ENCODE peak calls at places on chromosomes 6 and 20, in six cellular contexts. One of them, this sample, is unnamed. For H3K4me1, the result is how much of the 10 kb centered on the place peaks cover.

GRCh38 chr20:24364464-24364863 is 105.0 kb upstream of the SYNDIG1 start:
- DNase-seq in iPS DF 6.9: no peak
- DNase-seq in heart left ventricle: no peak
- DNase-seq in upper lobe of left lung: no peak
- DNase-seq in cardiac muscle cell: no peak
- DNase-seq in CD8-positive, alpha-beta T cell: no peak
- DNase-seq in this sample: no peak

GRCh38 chr6:116779569-116780164 is 14.1 kb upstream of the FAM162B start:
- DNase-seq in iPS DF 6.9: no peak
- DNase-seq in heart left ventricle: no peak
- DNase-seq in cardiac muscle cell: peak
- DNase-seq in CD8-positive, alpha-beta T cell: no peak
- DNase-seq in upper lobe of left lung: no peak
- DNase-seq in this sample: no peak

GRCh38 chr6:125812394-125813231 is 21.9 kb downstream of the NCOA7 start:
- DNase-seq in upper lobe of left lung: no peak
- DNase-seq in heart left ventricle: no peak
- DNase-seq in cardiac muscle cell: no peak
- DNase-seq in CD8-positive, alpha-beta T cell: no peak
- DNase-seq in iPS DF 6.9: no peak
- DNase-seq in this sample: no peak

GRCh38 chr6:24430086-24430485 is 27.4 kb downstream of the MRS2 start:
- DNase-seq in iPS DF 6.9: no peak
- DNase-seq in heart left ventricle: no peak
- DNase-seq in cardiac muscle cell: no peak
- DNase-seq in upper lobe of left lung: no peak
- DNase-seq in CD8-positive, alpha-beta T cell: no peak
- DNase-seq in this sample: no peak

GRCh38 chr20:45938727-45939438 is 4.4 kb downstream of the PCIF1 start:
- DNase-seq in upper lobe of left lung: no peak
- DNase-seq in iPS DF 6.9: peak
- DNase-seq in heart left ventricle: no peak
- DNase-seq in cardiac muscle cell: no peak
- DNase-seq in CD8-positive, alpha-beta T cell: no peak
- DNase-seq in this sample: no peak

GRCh38 chr20:32210206-32210605 is 2.5 kb downstream of the POFUT1 start:
- DNase-seq in heart left ventricle: no peak
- DNase-seq in iPS DF 6.9: no peak
- DNase-seq in upper lobe of left lung: no peak
- DNase-seq in cardiac muscle cell: no peak
- DNase-seq in CD8-positive, alpha-beta T cell: no peak
- DNase-seq in this sample: no peak

GRCh38 chr20:32396656-32397160 is 38.6 kb downstream of the ASXL1 start:
- DNase-seq in iPS DF 6.9: no peak
- DNase-seq in CD8-positive, alpha-beta T cell: no peak
- DNase-seq in cardiac muscle cell: no peak
- DNase-seq in heart left ventricle: no peak
- DNase-seq in upper lobe of left lung: no peak
- DNase-seq in this sample: no peak

GRCh38 chr6:113873043-113873667 is 16.0 kb downstream of the MARCKS start:
- DNase-seq in iPS DF 6.9: no peak
- DNase-seq in heart left ventricle: peak
- DNase-seq in CD8-positive, alpha-beta T cell: no peak
- DNase-seq in cardiac muscle cell: no peak
- DNase-seq in upper lobe of left lung: no peak
- DNase-seq in this sample: peak

GRCh38 chr20:46651091-46651962 is at the start of gene SLC13A3:
- DNase-seq in iPS DF 6.9: no peak
- DNase-seq in heart left ventricle: no peak
- DNase-seq in CD8-positive, alpha-beta T cell: no peak
- DNase-seq in upper lobe of left lung: peak
- DNase-seq in cardiac muscle cell: peak
- DNase-seq in this sample: no peak

GRCh38 chr6:135305684-135306083 is 124.6 kb downstream of the MYB start:
- DNase-seq in iPS DF 6.9: no peak
- DNase-seq in upper lobe of left lung: no peak
- DNase-seq in heart left ventricle: no peak
- DNase-seq in CD8-positive, alpha-beta T cell: no peak
- DNase-seq in cardiac muscle cell: no peak
- DNase-seq in this sample: no peak

GRCh38 chr6:144644776-144645175 is 359.6 kb downstream of the UTRN start:
- DNase-seq in cardiac muscle cell: no peak
- DNase-seq in CD8-positive, alpha-beta T cell: no peak
- DNase-seq in heart left ventricle: no peak
- DNase-seq in iPS DF 6.9: no peak
- DNase-seq in upper lobe of left lung: no peak
- DNase-seq in this sample: no peak

GRCh38 chr6:9761220-9761619 is 653.7 kb downstream of the TFAP2A start:
- DNase-seq in CD8-positive, alpha-beta T cell: no peak
- DNase-seq in cardiac muscle cell: no peak
- DNase-seq in heart left ventricle: no peak
- DNase-seq in iPS DF 6.9: no peak
- DNase-seq in upper lobe of left lung: no peak
- DNase-seq in this sample: no peak

GRCh38 chr20:61170521-61170920 is 81.5 kb upstream of the CDH4 start:
- DNase-seq in iPS DF 6.9: no peak
- DNase-seq in heart left ventricle: no peak
- DNase-seq in upper lobe of left lung: no peak
- DNase-seq in cardiac muscle cell: no peak
- DNase-seq in CD8-positive, alpha-beta T cell: no peak
- DNase-seq in this sample: no peak

GRCh38 chr6:156450421-156450820 is 326.8 kb upstream of the ARID1B start:
- DNase-seq in iPS DF 6.9: no peak
- DNase-seq in CD8-positive, alpha-beta T cell: no peak
- DNase-seq in upper lobe of left lung: no peak
- DNase-seq in cardiac muscle cell: no peak
- DNase-seq in heart left ventricle: no peak
- DNase-seq in this sample: no peak

GRCh38 chr20:38751360-38751976 is 3.2 kb downstream of the ACTR5 start:
- DNase-seq in heart left ventricle: no peak
- DNase-seq in upper lobe of left lung: no peak
- DNase-seq in iPS DF 6.9: no peak
- DNase-seq in CD8-positive, alpha-beta T cell: no peak
- DNase-seq in cardiac muscle cell: no peak
- DNase-seq in this sample: peak

GRCh38 chr20:58987790-58988564 is 6.9 kb downstream of the NELFCD start:
- DNase-seq in heart left ventricle: peak
- DNase-seq in CD8-positive, alpha-beta T cell: no peak
- DNase-seq in iPS DF 6.9: no peak
- DNase-seq in cardiac muscle cell: no peak
- DNase-seq in upper lobe of left lung: no peak
- DNase-seq in this sample: no peak

GRCh38 chr6:166939276-166939816 is 17.0 kb downstream of the RNASET2 start:
- DNase-seq in cardiac muscle cell: no peak
- DNase-seq in upper lobe of left lung: no peak
- DNase-seq in heart left ventricle: no peak
- DNase-seq in iPS DF 6.9: no peak
- DNase-seq in CD8-positive, alpha-beta T cell: no peak
- DNase-seq in this sample: no peak

GRCh38 chr20:50762435-50763201 is 31.2 kb downstream of the PARD6B start:
- DNase-seq in CD8-positive, alpha-beta T cell: no peak
- DNase-seq in cardiac muscle cell: no peak
- DNase-seq in heart left ventricle: peak
- DNase-seq in iPS DF 6.9: no peak
- DNase-seq in upper lobe of left lung: no peak
- DNase-seq in this sample: no peak

GRCh38 chr6:39824030-39824926 is 32.1 kb downstream of the DAAM2 start:
- DNase-seq in upper lobe of left lung: no peak
- DNase-seq in heart left ventricle: peak
- DNase-seq in cardiac muscle cell: no peak
- DNase-seq in iPS DF 6.9: no peak
- DNase-seq in CD8-positive, alpha-beta T cell: no peak
- DNase-seq in this sample: no peak

GRCh38 chr20:34100578-34100977 is 11.5 kb downstream of the EIF2S2 start:
- DNase-seq in CD8-positive, alpha-beta T cell: no peak
- DNase-seq in cardiac muscle cell: no peak
- DNase-seq in iPS DF 6.9: no peak
- DNase-seq in upper lobe of left lung: no peak
- DNase-seq in heart left ventricle: no peak
- DNase-seq in this sample: no peak

GRCh38 chr6:137297887-137298286 is 78.7 kb upstream of the IFNGR1 start:
- DNase-seq in upper lobe of left lung: no peak
- DNase-seq in heart left ventricle: no peak
- DNase-seq in cardiac muscle cell: peak
- DNase-seq in CD8-positive, alpha-beta T cell: no peak
- DNase-seq in iPS DF 6.9: peak
- DNase-seq in this sample: no peak

GRCh38 chr6:146892613-146893401 is 294.0 kb downstream of the ADGB start:
- DNase-seq in upper lobe of left lung: no peak
- DNase-seq in iPS DF 6.9: no peak
- DNase-seq in CD8-positive, alpha-beta T cell: no peak
- DNase-seq in cardiac muscle cell: no peak
- DNase-seq in heart left ventricle: no peak
- DNase-seq in this sample: no peak

GRCh38 chr6:15662246-15663056 is at the start of gene DTNBP1:
- DNase-seq in CD8-positive, alpha-beta T cell: peak
- DNase-seq in cardiac muscle cell: peak
- DNase-seq in iPS DF 6.9: no peak
- DNase-seq in upper lobe of left lung: peak
- DNase-seq in heart left ventricle: peak
- DNase-seq in this sample: peak

GRCh38 chr20:22581437-22582385 is 2.7 kb downstream of the FOXA2 start:
- DNase-seq in CD8-positive, alpha-beta T cell: no peak
- DNase-seq in cardiac muscle cell: no peak
- DNase-seq in upper lobe of left lung: peak
- DNase-seq in iPS DF 6.9: no peak
- DNase-seq in heart left ventricle: no peak
- DNase-seq in this sample: no peak

DNA sequence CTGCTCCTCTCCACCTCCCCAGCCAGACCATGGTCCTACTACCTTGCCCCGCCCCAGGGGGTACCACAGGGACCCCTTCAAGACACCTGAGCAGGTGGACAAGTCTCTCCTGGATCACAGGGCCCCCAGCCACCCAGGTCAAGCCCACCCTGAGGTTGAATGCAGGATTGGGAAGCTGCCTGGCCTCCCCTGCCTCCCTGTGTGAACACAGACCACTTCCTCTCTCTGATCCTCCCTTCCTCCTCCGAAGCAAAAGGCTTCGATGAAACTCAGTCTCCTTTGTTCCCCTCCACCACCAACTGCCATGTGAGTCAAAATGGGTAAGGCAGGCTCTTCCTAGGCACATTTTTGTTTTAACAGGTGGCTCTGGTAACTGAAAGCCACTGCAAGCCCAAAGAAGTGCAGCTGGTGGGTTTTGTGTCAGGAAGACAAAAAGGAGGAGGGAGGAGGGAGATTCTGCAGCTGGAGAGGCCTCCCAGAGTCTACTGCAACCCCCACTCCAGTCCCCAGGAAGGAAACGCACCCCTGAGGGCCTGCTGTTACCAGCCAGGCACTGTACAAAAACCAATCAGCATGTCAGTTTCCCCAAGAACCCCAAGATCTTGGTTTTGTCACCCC is 5.4 kb downstream of the ADA start:
- DNase-seq in iPS DF 6.9: no peak
- DNase-seq in cardiac muscle cell: no peak
- DNase-seq in upper lobe of left lung: no peak
- DNase-seq in CD8-positive, alpha-beta T cell: no peak
- DNase-seq in heart left ventricle: no peak
- DNase-seq in this sample: no peak
- H3K4me1 ChIP-seq in iPS DF 6.9: under half
- H3K4me1 ChIP-seq in cardiac muscle cell: under half
- H3K4me1 ChIP-seq in upper lobe of left lung: half or more
- H3K4me1 ChIP-seq in CD8-positive, alpha-beta T cell: half or more
- H3K4me1 ChIP-seq in heart left ventricle: half or more
- H3K4me1 ChIP-seq in this sample: under half

GRCh38 chr6:89085409-89086012 is 5.0 kb downstream of the PNRC1 start:
- DNase-seq in CD8-positive, alpha-beta T cell: no peak
- DNase-seq in iPS DF 6.9: no peak
- DNase-seq in cardiac muscle cell: no peak
- DNase-seq in heart left ventricle: no peak
- DNase-seq in upper lobe of left lung: no peak
- DNase-seq in this sample: no peak
- H3K27ac ChIP-seq in CD8-positive, alpha-beta T cell: no peak
- H3K27ac ChIP-seq in iPS DF 6.9: no peak
- H3K27ac ChIP-seq in cardiac muscle cell: peak
- H3K27ac ChIP-seq in heart left ventricle: no peak
- H3K27ac ChIP-seq in upper lobe of left lung: peak
- H3K27ac ChIP-seq in this sample: no peak

GRCh38 chr6:79513111-79513510 is 24.1 kb downstream of the LCA5 start:
- DNase-seq in heart left ventricle: no peak
- DNase-seq in CD8-positive, alpha-beta T cell: no peak
- DNase-seq in upper lobe of left lung: no peak
- DNase-seq in iPS DF 6.9: no peak
- DNase-seq in cardiac muscle cell: no peak
- DNase-seq in this sample: no peak
- H3K4me3 ChIP-seq in heart left ventricle: no peak
- H3K4me3 ChIP-seq in CD8-positive, alpha-beta T cell: no peak
- H3K4me3 ChIP-seq in upper lobe of left lung: peak
- H3K4me3 ChIP-seq in iPS DF 6.9: no peak
- H3K4me3 ChIP-seq in cardiac muscle cell: no peak
- H3K4me3 ChIP-seq in this sample: no peak

GRCh38 chr6:43681303-43681702 is 6.3 kb downstream of the MRPS18A start:
- DNase-seq in CD8-positive, alpha-beta T cell: no peak
- DNase-seq in iPS DF 6.9: no peak
- DNase-seq in cardiac muscle cell: no peak
- DNase-seq in upper lobe of left lung: no peak
- DNase-seq in heart left ventricle: no peak
- DNase-seq in this sample: no peak

GRCh38 chr6:43680583-43681120 is 6.9 kb downstream of the MRPS18A start:
- DNase-seq in CD8-positive, alpha-beta T cell: no peak
- DNase-seq in iPS DF 6.9: no peak
- DNase-seq in upper lobe of left lung: no peak
- DNase-seq in cardiac muscle cell: no peak
- DNase-seq in heart left ventricle: no peak
- DNase-seq in this sample: no peak

GRCh38 chr6:43683708-43684455 is 3.7 kb downstream of the MRPS18A start:
- DNase-seq in heart left ventricle: no peak
- DNase-seq in iPS DF 6.9: no peak
- DNase-seq in upper lobe of left lung: no peak
- DNase-seq in cardiac muscle cell: no peak
- DNase-seq in CD8-positive, alpha-beta T cell: no peak
- DNase-seq in this sample: no peak

GRCh38 chr6:43679057-43679456 is 8.5 kb downstream of the MRPS18A start:
- DNase-seq in cardiac muscle cell: no peak
- DNase-seq in CD8-positive, alpha-beta T cell: no peak
- DNase-seq in upper lobe of left lung: no peak
- DNase-seq in heart left ventricle: no peak
- DNase-seq in iPS DF 6.9: no peak
- DNase-seq in this sample: no peak

DNA sequence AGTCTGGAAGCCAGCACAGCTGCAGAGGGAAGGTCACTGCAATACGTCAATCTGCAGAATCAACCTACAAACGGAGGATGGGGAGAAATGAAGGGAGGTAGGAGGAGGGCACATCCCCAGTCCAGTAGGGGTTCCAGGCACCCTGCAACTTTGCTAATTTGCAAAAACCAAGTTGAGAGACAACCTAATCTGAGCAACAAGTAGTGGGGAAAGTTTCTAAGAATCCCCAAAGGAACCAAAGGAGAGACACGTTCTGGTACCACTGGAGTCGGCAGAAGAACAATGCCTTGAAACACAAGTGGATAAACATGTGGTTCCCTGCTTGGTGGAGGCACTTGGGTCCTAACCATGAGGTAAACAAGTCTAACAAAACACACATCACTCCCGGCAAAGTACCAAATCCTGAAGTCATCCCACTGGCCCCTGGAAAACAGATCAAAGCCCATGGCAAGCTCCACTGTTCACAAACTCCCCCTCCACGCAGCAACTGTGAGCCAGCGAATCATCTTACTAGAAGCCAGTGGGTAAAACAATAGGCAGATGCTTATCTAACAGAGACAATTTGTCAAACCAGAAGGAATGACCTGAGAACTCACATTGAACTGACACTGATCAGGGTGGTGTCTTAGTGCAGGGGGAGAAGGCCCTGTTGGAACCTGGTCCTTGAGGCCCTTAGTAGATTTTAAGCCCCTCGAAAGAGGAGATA is 4.7 kb downstream of the MRPS18A start:
- DNase-seq in iPS DF 6.9: no peak
- DNase-seq in CD8-positive, alpha-beta T cell: no peak
- DNase-seq in cardiac muscle cell: no peak
- DNase-seq in upper lobe of left lung: no peak
- DNase-seq in heart left ventricle: peak
- DNase-seq in this sample: no peak
- H3K4me1 ChIP-seq in iPS DF 6.9: under half
- H3K4me1 ChIP-seq in CD8-positive, alpha-beta T cell: under half
- H3K4me1 ChIP-seq in cardiac muscle cell: under half
- H3K4me1 ChIP-seq in upper lobe of left lung: under half
- H3K4me1 ChIP-seq in heart left ventricle: half or more
- H3K4me1 ChIP-seq in this sample: under half

This sample was measured in tibial nerve.